ENCODE peak calls at places on chromosomes 6 and 20, in eight cellular contexts. K, M, A, X, W, H, Y and C are unnamed samples.

GRCh38 chr20:45311589-45312211 is 3.6 kb upstream of the MATN4 start:
- DNase-seq in X (peak; percentile 91), Y (peak; percentile 37), H (no peak), K (no peak), W (peak; percentile 61), M (peak; percentile 81), A (peak; percentile 78), C (peak; percentile 81)

GRCh38 chr6:136396908-136397307 is 107.3 kb upstream of the BCLAF1 start:
- DNase-seq in M (no peak), W (no peak), K (no peak), Y (no peak), H (no peak), X (no peak), A (no peak), C (no peak)

GRCh38 chr20:25081065-25081729 is 744 bp downstream of the VSX1 start:
- DNase-seq in K (no peak), Y (no peak), W (no peak), A (peak; percentile 56), H (peak; percentile 60), X (peak; percentile 78), M (no peak), C (no peak)

GRCh38 chr6:166629628-166630027 is 2.6 kb upstream of the RPS6KA2 start:
- DNase-seq in K (no peak), X (no peak), A (no peak), W (no peak), H (no peak), Y (no peak), M (no peak), C (no peak)

GRCh38 chr6:12472601-12473038 is 182.5 kb downstream of the EDN1 start:
- DNase-seq in K (peak; percentile 4), X (no peak), W (no peak), A (no peak), M (no peak), H (peak; percentile 88), Y (no peak), C (no peak)

GRCh38 chr20:30376767-30377658 is 880.5 kb upstream of the DEFB115 start:
- DNase-seq in A (peak; percentile 93), W (peak; percentile 79), K (peak; percentile 85), M (peak; percentile 91), H (peak; percentile 77), Y (peak; percentile 85), X (peak; percentile 40), C (peak; percentile 59)

GRCh38 chr20:38172344-38172743 is 7.3 kb upstream of the TGM2 start:
- DNase-seq in H (no peak), X (no peak), M (no peak), A (no peak), K (peak; percentile 25), W (no peak), Y (peak; percentile 15), C (no peak)

GRCh38 chr20:23049933-23050838 is 714 bp upstream of the THBD start:
- DNase-seq in Y (no peak), M (peak; percentile 84), H (peak; percentile 89), A (no peak), X (peak; percentile 58), K (no peak), W (peak; percentile 22), C (no peak)

GRCh38 chr6:165936096-165936495 is 231.6 kb downstream of the TBXT start:
- DNase-seq in Y (no peak), W (no peak), M (no peak), K (no peak), A (no peak), X (no peak), H (no peak), C (no peak)

GRCh38 chr20:57629976-57630525 is 9.8 kb upstream of the ZBP1 start:
- DNase-seq in A (peak; percentile 50), W (no peak), K (no peak), X (no peak), M (no peak), Y (no peak), H (no peak), C (no peak)

GRCh38 chr6:155152211-155153076 is 111.4 kb upstream of the CLDN20 start:
- DNase-seq in A (no peak), X (peak; percentile 87), H (no peak), M (no peak), K (no peak), Y (no peak), W (no peak), C (no peak)

GRCh38 chr6:148967546-148967945 is 220.7 kb downstream of the UST start:
- DNase-seq in W (no peak), K (no peak), Y (no peak), A (no peak), H (no peak), M (no peak), X (peak; percentile 50), C (no peak)

GRCh38 chr6:111358454-111358853 is 124.6 kb downstream of the REV3L start:
- DNase-seq in M (no peak), W (no peak), Y (no peak), A (no peak), H (no peak), K (peak; percentile 56), X (no peak), C (no peak)

GRCh38 chr20:50958733-50959542 is at the start of gene MOCS3:
- DNase-seq in H (peak; percentile 92), M (peak; percentile 83), X (peak; percentile 81), Y (peak; percentile 94), W (peak; percentile 88), A (peak; percentile 87), K (no peak), C (peak; percentile 90)

GRCh38 chr6:20024316-20024673 is 187.1 kb downstream of the ID4 start:
- DNase-seq in H (no peak), Y (no peak), K (no peak), W (no peak), M (no peak), X (no peak), A (peak; percentile 17), C (no peak)

GRCh38 chr6:1482381-1483166 is 93.2 kb downstream of the FOXF2 start:
- DNase-seq in Y (no peak), H (no peak), K (peak; percentile 35), M (no peak), X (no peak), A (no peak), W (peak; percentile 63), C (peak; percentile 57)

GRCh38 chr20:45318948-45319347 is 10.8 kb upstream of the MATN4 start:
- DNase-seq in W (no peak), H (no peak), M (no peak), X (no peak), Y (no peak), A (no peak), K (no peak), C (no peak)

GRCh38 chr20:63100401-63100925 is 93.7 kb upstream of the BHLHE23 start:
- DNase-seq in K (no peak), A (no peak), X (peak; percentile 24), M (peak; percentile 40), Y (no peak), W (no peak), H (peak; percentile 17), C (no peak)

GRCh38 chr6:53317861-53318260 is 30.9 kb downstream of the ELOVL5 start:
- DNase-seq in H (no peak), W (no peak), X (no peak), A (no peak), M (no peak), Y (no peak), K (no peak), C (no peak)

GRCh38 chr20:32580970-32581838 is 3.9 kb downstream of the NOL4L start:
- DNase-seq in Y (no peak), X (no peak), W (no peak), H (no peak), K (no peak), M (no peak), A (peak; percentile 47), C (no peak)

GRCh38 chr20:42093542-42094440 is 475.6 kb upstream of the CHD6 start:
- DNase-seq in A (no peak), M (no peak), H (no peak), K (no peak), W (no peak), Y (no peak), X (no peak), C (no peak)

GRCh38 chr20:43968341-43968740 is 53.7 kb downstream of the TOX2 start:
- DNase-seq in H (no peak), Y (no peak), X (no peak), A (no peak), K (no peak), W (no peak), M (no peak), C (no peak)

GRCh38 chr6:90397047-90397446 is 100.4 kb upstream of the BACH2 start:
- DNase-seq in W (no peak), A (no peak), H (no peak), X (no peak), Y (no peak), M (no peak), K (no peak), C (no peak)

GRCh38 chr6:36731622-36732310 is 34.1 kb downstream of the RAB44 start:
- DNase-seq in H (no peak), A (no peak), K (no peak), X (no peak), W (no peak), Y (no peak), M (peak; percentile 32), C (no peak)

GRCh38 chr6:125014157-125014957 is 52.1 kb downstream of the RNF217 start:
- DNase-seq in K (no peak), H (no peak), X (no peak), A (no peak), Y (peak; percentile 48), M (no peak), W (no peak), C (no peak)

GRCh38 chr6:41062056-41062455 is 9.1 kb downstream of the APOBEC2 start:
- DNase-seq in M (no peak), K (no peak), X (no peak), Y (no peak), A (no peak), H (no peak), W (no peak), C (no peak)

GRCh38 chr6:43541774-43542471 is 25.0 kb downstream of the POLR1C start:
- DNase-seq in X (no peak), Y (no peak), A (no peak), M (no peak), K (no peak), H (no peak), W (peak; percentile 37), C (peak; percentile 28)

GRCh38 chr6:150134280-150134920 is 8.4 kb upstream of the PPP1R14C start:
- DNase-seq in W (no peak), Y (no peak), K (peak; percentile 80), A (no peak), X (no peak), H (no peak), M (no peak), C (no peak)

GRCh38 chr6:43983632-43984031 is 143.6 kb downstream of the MRPL14 start:
- DNase-seq in M (no peak), H (no peak), K (no peak), W (no peak), X (no peak), A (peak; percentile 3), Y (no peak), C (no peak)

GRCh38 chr6:108666656-108667260 is 106.0 kb downstream of the FOXO3 start:
- DNase-seq in Y (no peak), H (no peak), A (no peak), K (no peak), W (no peak), X (no peak), M (no peak), C (no peak)

GRCh38 chr6:127515794-127516675 is 3.1 kb downstream of the MTCL3 start:
- DNase-seq in M (peak; percentile 75), H (no peak), X (peak; percentile 85), Y (peak; percentile 19), W (peak; percentile 79), K (peak; percentile 36), A (peak; percentile 79), C (peak; percentile 81)